ENCODE peak calls at places on chromosomes 16 and 17, in eight cellular contexts. B, P, X, W, Z, A, M and Q are unnamed samples. For H3K4me1, the result is how much of the 10 kb centered on the place peaks cover.

GRCh38 chr16:15672514-15673167 is 22.6 kb downstream of the NDE1 start:
- DNase-seq in X (peak), P (peak), A (peak), B (peak), W (peak), M (peak), Z (peak), Q (peak)

GRCh38 chr16:49094471-49094870 is 187.2 kb downstream of the CBLN1 start:
- DNase-seq in Z (no peak), W (no peak), P (no peak), A (no peak), B (no peak), X (no peak), M (no peak), Q (no peak)

GRCh38 chr17:49996495-49997255 is 1.7 kb upstream of the DLX3 start:
- DNase-seq in A (peak), W (peak), X (peak), Z (peak), B (peak), M (peak), P (peak), Q (peak)

GRCh38 chr16:75965504-75966374 is 239.4 kb upstream of the CPHXL start:
- DNase-seq in P (no peak), M (no peak), B (no peak), W (no peak), A (no peak), Z (no peak), X (no peak), Q (no peak)

GRCh38 chr17:20202141-20202574 is 193.0 kb downstream of the SPECC1 start:
- DNase-seq in M (no peak), A (no peak), B (no peak), W (no peak), Z (no peak), X (no peak), P (no peak), Q (no peak)

GRCh38 chr16:80804061-80804450 is 342 bp downstream of the CDYL2 start:
- DNase-seq in A (no peak), X (peak), W (peak), P (peak), M (peak), Z (peak), B (peak), Q (peak)

GRCh38 chr17:5110816-5111215 is 862 bp downstream of the ZNF232 start:
- DNase-seq in W (no peak), Z (no peak), A (no peak), X (no peak), P (no peak), M (no peak), B (peak), Q (no peak)

GRCh38 chr16:75296606-75297005 is 45.2 kb upstream of the BCAR1 start:
- DNase-seq in M (no peak), B (no peak), A (no peak), Z (peak), P (no peak), W (peak), X (peak), Q (peak)

GRCh38 chr16:13244770-13245169 is 343.4 kb downstream of the SHISA9 start:
- DNase-seq in Z (no peak), B (no peak), P (no peak), M (no peak), X (no peak), W (no peak), A (no peak), Q (no peak)

GRCh38 chr16:56041556-56042140 is 149.6 kb upstream of the GNAO1 start:
- DNase-seq in A (no peak), Z (peak), W (no peak), B (peak), X (no peak), M (no peak), P (no peak), Q (no peak)

GRCh38 chr16:88856122-88856827 is 472 bp downstream of the GALNS start:
- DNase-seq in B (peak), M (peak), X (peak), P (peak), W (no peak), Z (peak), A (no peak), Q (peak)

GRCh38 chr17:39541652-39542051 is 66.1 kb downstream of the NEUROD2 start:
- DNase-seq in Z (no peak), B (no peak), M (no peak), X (no peak), W (no peak), A (no peak), P (no peak), Q (no peak)

GRCh38 chr17:39867084-39867890 is 715 bp upstream of the ZPBP2 start:
- DNase-seq in Z (no peak), X (no peak), P (no peak), B (no peak), A (no peak), W (no peak), M (peak), Q (no peak)

GRCh38 chr17:29368926-29369325 is 21.2 kb upstream of the TAOK1 start:
- DNase-seq in M (no peak), P (no peak), X (peak), W (peak), B (peak), A (no peak), Z (peak), Q (peak)

GRCh38 chr17:81287741-81288430 is 7.2 kb downstream of the SLC38A10 start:
- DNase-seq in M (no peak), B (no peak), Z (peak), X (no peak), W (no peak), A (no peak), P (no peak), Q (no peak)

GRCh38 chr17:5399767-5400166 is 19.7 kb downstream of the NUP88 start:
- DNase-seq in A (no peak), X (no peak), P (no peak), Z (no peak), B (no peak), W (no peak), M (no peak), Q (no peak)

GRCh38 chr17:32814837-32815236 is 62.1 kb downstream of the MYO1D start:
- DNase-seq in A (no peak), Z (no peak), W (no peak), P (no peak), M (no peak), X (no peak), B (no peak), Q (no peak)

GRCh38 chr17:28276011-28276410 is 43.0 kb upstream of the TMEM97 start:
- DNase-seq in M (no peak), B (no peak), Z (no peak), A (no peak), P (no peak), W (no peak), X (no peak), Q (no peak)

GRCh38 chr17:56948491-56948890 is 12.4 kb downstream of the COIL start:
- DNase-seq in W (no peak), B (no peak), P (no peak), M (no peak), X (no peak), A (no peak), Z (no peak), Q (no peak)

GRCh38 chr16:73192227-73192894 is 144.4 kb upstream of the ZFHX3 start:
- DNase-seq in Z (no peak), X (no peak), A (no peak), B (no peak), P (no peak), W (no peak), M (no peak), Q (no peak)

GRCh38 chr17:57862990-57863667 is 13.3 kb upstream of the MRPS23 start:
- DNase-seq in Z (no peak), X (no peak), P (peak), M (no peak), B (no peak), A (no peak), W (no peak), Q (peak)

GRCh38 chr17:60729854-60730253 is 52.2 kb downstream of the BCAS3 start:
- DNase-seq in P (no peak), B (no peak), W (no peak), Z (no peak), X (no peak), M (no peak), A (no peak), Q (no peak)

GRCh38 chr16:29974291-29975133 is 844 bp downstream of the TAOK2 start:
- DNase-seq in W (peak), Z (peak), M (peak), B (peak), P (peak), X (peak), A (no peak), Q (peak)

GRCh38 chr17:66580601-66581385 is 254.1 kb upstream of the CACNG5 start:
- DNase-seq in M (no peak), B (peak), W (peak), Z (no peak), P (no peak), A (no peak), X (peak), Q (no peak)

DNA sequence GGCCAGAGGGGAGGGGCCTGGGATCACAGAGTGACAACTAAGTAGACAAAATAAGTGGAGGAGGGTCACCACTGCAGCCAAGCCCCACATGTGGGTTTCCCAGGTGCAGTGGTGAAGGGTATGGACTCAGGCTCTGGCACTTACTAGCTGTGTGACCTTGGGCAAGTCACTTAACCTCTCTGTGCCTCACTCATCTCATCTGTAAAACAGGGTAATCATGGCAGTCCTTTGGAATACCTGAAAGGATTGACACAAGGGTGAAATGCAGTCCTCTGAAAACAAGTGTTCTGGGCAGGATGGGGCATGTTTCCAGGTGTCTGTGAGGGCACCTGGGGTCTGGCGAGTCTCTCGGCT is 55.8 kb downstream of the NKD1 start:
- DNase-seq in A (no peak), X (no peak), M (no peak), P (no peak), W (no peak), Z (no peak), B (no peak), Q (no peak)
- H3K4me1 ChIP-seq in A (half or more), X (under half), M (under half), P (under half), W (under half), Z (under half), B (under half), Q (under half)

GRCh38 chr17:48625502-48626201 is 506 bp downstream of the HOXB9 start:
- DNase-seq in P (no peak), X (no peak), B (peak), W (no peak), Z (no peak), A (no peak), M (no peak), Q (no peak)
- H3K4me1 ChIP-seq in P (under half), X (under half), B (under half), W (under half), Z (under half), A (under half), M (under half), Q (under half)

DNA sequence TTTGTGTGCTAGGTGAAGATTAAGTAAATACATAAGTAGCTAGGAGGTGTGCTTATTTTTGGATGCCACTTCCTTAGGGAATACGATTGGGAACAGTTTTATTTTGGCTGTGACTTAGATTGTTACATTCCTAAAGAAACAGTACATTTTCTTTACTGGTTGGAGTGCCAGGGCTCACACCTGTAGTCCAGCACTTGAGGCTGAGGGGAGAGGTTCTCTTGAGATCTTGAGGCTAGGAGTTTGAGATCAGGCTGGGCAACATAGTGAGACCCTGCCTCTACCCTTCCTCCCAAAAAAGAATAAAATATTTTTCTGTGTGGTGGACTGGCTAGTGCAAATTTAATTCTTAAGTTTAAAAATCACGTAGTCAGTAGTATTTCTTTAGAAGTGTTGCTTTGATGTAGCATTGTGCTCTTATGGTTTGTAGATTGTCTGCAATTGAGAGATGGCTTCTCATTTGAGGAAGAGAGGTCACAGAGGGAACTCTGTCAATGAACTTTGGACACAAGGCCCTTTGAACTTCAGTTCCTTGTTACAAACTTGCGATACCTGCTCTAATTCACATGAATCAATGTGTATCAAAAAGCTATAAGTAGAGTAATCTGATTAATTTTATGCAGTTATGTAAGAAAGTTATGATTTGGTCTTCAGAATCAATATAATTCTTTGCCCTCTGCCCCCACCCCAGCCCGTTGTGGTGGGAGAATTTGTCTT is 7.1 kb downstream of the HAPSTR1 start:
- DNase-seq in W (no peak), M (no peak), A (no peak), Z (no peak), B (no peak), P (no peak), X (no peak), Q (no peak)
- H3K4me1 ChIP-seq in W (under half), M (half or more), A (half or more), Z (under half), B (half or more), P (half or more), X (half or more), Q (half or more)

GRCh38 chr17:64339516-64340475 is 50.9 kb downstream of the PECAM1 start:
- DNase-seq in B (no peak), M (no peak), W (no peak), A (no peak), Z (no peak), P (no peak), X (no peak), Q (peak)

GRCh38 chr17:64343833-64344637 is 46.6 kb downstream of the PECAM1 start:
- DNase-seq in B (peak), A (peak), W (peak), X (peak), M (peak), Z (peak), P (peak), Q (peak)

GRCh38 chr17:64340557-64340956 is 50.1 kb downstream of the PECAM1 start:
- DNase-seq in X (no peak), B (no peak), W (no peak), Z (no peak), M (no peak), A (no peak), P (no peak), Q (no peak)

GRCh38 chr17:64343071-64343774 is 47.4 kb downstream of the PECAM1 start:
- DNase-seq in X (no peak), B (no peak), W (no peak), Z (peak), A (peak), M (no peak), P (peak), Q (no peak)

GRCh38 chr17:64341181-64341580 is 49.5 kb downstream of the PECAM1 start:
- DNase-seq in A (no peak), M (no peak), X (no peak), W (no peak), P (no peak), B (no peak), Z (no peak), Q (no peak)
- H3K4me1 ChIP-seq in A (under half), M (under half), X (under half), W (under half), P (half or more), B (under half), Z (under half), Q (under half)

GRCh38 chr16:27786881-27787625 is 237.1 kb downstream of the KATNIP start:
- DNase-seq in Z (no peak), X (no peak), B (no peak), P (no peak), M (no peak), A (no peak), W (no peak), Q (peak)
- H3K4me1 ChIP-seq in Z (under half), X (under half), B (under half), P (under half), M (under half), A (under half), W (under half), Q (under half)

DNA sequence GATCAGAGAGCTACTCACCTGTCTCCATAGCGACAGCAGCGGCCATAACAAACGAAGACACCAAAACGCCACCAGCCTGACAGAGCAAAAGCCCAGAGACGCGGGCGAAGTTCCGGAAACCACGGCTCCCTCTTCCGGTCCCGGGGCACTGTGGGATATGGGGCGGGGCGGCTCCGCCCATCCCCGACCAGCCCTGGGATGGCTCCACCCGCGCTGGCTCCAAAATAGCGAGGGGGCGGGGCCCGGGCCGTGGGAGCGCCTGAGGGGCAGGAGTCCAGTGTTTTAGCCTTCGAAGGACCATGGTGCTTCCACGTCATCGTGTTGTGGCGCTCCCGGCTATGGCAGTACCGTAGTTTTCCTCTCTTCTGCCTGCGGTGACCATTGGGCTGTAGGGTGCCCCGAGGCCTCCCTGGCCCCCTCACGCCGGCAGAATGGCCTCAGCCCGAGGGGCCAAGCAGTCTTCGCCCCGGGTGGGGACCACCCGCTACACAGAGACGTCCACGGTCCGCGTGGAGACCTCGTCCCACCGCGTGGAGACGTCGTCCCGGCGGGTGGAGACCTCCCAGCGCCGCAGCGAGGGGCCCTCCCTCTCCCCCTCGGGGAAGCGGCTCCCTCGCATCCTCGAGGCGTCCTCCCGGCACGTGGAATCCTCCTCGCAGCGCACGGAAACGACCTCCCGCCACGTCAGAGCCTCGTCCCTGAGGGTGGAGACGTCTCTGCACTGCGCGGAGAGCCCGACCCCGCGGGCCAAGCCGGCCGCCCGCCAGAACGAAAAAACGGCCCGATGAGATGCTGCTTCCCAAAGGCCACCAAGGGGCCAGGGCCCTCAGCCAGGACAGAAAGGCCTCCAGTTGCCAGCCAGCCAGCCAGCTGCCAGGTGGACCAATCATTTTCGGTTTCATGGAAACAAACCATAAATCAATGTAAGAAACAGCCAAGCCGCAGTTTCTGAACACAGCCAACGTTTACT is at the start of the genes C17orf100 and MED31:
- DNase-seq in X (peak), Z (peak), A (peak), M (peak), P (peak), W (peak), B (peak), Q (peak)
- H3K4me1 ChIP-seq in X (under half), Z (under half), A (under half), M (under half), P (under half), W (under half), B (under half), Q (under half)